ENCODE peak calls at places on chromosomes 5 and 9, in nine cellular contexts. One of them, this sample, is unnamed.

GRCh38 chr9:98785333-98785933 is 10.9 kb downstream of the ANKS6 start:
- DNase-seq in amniotic epithelial cell: no peak
- DNase-seq in left ventricle myocardium inferior: no peak
- DNase-seq in caudate nucleus: no peak
- DNase-seq in activated CD8-positive, alpha-beta T cell treated with anti-CD3 and anti-CD28 coated beads for 36 hours: no peak
- DNase-seq in stimulated activated CD4-positive, alpha-beta T cell treated with anti-CD3 and anti-CD28 coated beads, Interleukin-1b, Interleukin-23, amount 100 ng/mL, for 1 hour: no peak
- DNase-seq in kidney: no peak
- DNase-seq in NCI-H1105 treated with DMSO at 0.1 percent for 48 hours: no peak
- DNase-seq in AG08395: no peak
- DNase-seq in this sample: no peak

GRCh38 chr5:68139601-68140441 is 75.7 kb upstream of the PIK3R1 start:
- DNase-seq in caudate nucleus: no peak
- DNase-seq in stimulated activated CD4-positive, alpha-beta T cell treated with anti-CD3 and anti-CD28 coated beads, Interleukin-1b, Interleukin-23, amount 100 ng/mL, for 1 hour: no peak
- DNase-seq in left ventricle myocardium inferior: no peak
- DNase-seq in amniotic epithelial cell: peak
- DNase-seq in AG08395: no peak
- DNase-seq in activated CD8-positive, alpha-beta T cell treated with anti-CD3 and anti-CD28 coated beads for 36 hours: no peak
- DNase-seq in NCI-H1105 treated with DMSO at 0.1 percent for 48 hours: peak
- DNase-seq in kidney: no peak
- DNase-seq in this sample: no peak

GRCh38 chr5:67605730-67606585 is 409.4 kb upstream of the CD180 start:
- DNase-seq in amniotic epithelial cell: no peak
- DNase-seq in NCI-H1105 treated with DMSO at 0.1 percent for 48 hours: no peak
- DNase-seq in stimulated activated CD4-positive, alpha-beta T cell treated with anti-CD3 and anti-CD28 coated beads, Interleukin-1b, Interleukin-23, amount 100 ng/mL, for 1 hour: no peak
- DNase-seq in AG08395: no peak
- DNase-seq in kidney: no peak
- DNase-seq in left ventricle myocardium inferior: no peak
- DNase-seq in activated CD8-positive, alpha-beta T cell treated with anti-CD3 and anti-CD28 coated beads for 36 hours: no peak
- DNase-seq in caudate nucleus: no peak
- DNase-seq in this sample: no peak

GRCh38 chr5:61969347-61969746 is 336.7 kb upstream of the KIF2A start:
- DNase-seq in left ventricle myocardium inferior: no peak
- DNase-seq in stimulated activated CD4-positive, alpha-beta T cell treated with anti-CD3 and anti-CD28 coated beads, Interleukin-1b, Interleukin-23, amount 100 ng/mL, for 1 hour: no peak
- DNase-seq in amniotic epithelial cell: no peak
- DNase-seq in AG08395: no peak
- DNase-seq in activated CD8-positive, alpha-beta T cell treated with anti-CD3 and anti-CD28 coated beads for 36 hours: no peak
- DNase-seq in kidney: no peak
- DNase-seq in NCI-H1105 treated with DMSO at 0.1 percent for 48 hours: no peak
- DNase-seq in caudate nucleus: no peak
- DNase-seq in this sample: no peak

GRCh38 chr9:91025856-91026255 is 224.2 kb downstream of the SYK start:
- DNase-seq in amniotic epithelial cell: no peak
- DNase-seq in left ventricle myocardium inferior: no peak
- DNase-seq in kidney: peak
- DNase-seq in NCI-H1105 treated with DMSO at 0.1 percent for 48 hours: no peak
- DNase-seq in stimulated activated CD4-positive, alpha-beta T cell treated with anti-CD3 and anti-CD28 coated beads, Interleukin-1b, Interleukin-23, amount 100 ng/mL, for 1 hour: no peak
- DNase-seq in caudate nucleus: no peak
- DNase-seq in activated CD8-positive, alpha-beta T cell treated with anti-CD3 and anti-CD28 coated beads for 36 hours: no peak
- DNase-seq in AG08395: no peak
- DNase-seq in this sample: no peak

GRCh38 chr9:73434826-73435225 is 283.2 kb downstream of the ANXA1 start:
- DNase-seq in NCI-H1105 treated with DMSO at 0.1 percent for 48 hours: no peak
- DNase-seq in stimulated activated CD4-positive, alpha-beta T cell treated with anti-CD3 and anti-CD28 coated beads, Interleukin-1b, Interleukin-23, amount 100 ng/mL, for 1 hour: no peak
- DNase-seq in caudate nucleus: no peak
- DNase-seq in amniotic epithelial cell: no peak
- DNase-seq in left ventricle myocardium inferior: no peak
- DNase-seq in AG08395: no peak
- DNase-seq in activated CD8-positive, alpha-beta T cell treated with anti-CD3 and anti-CD28 coated beads for 36 hours: no peak
- DNase-seq in kidney: no peak
- DNase-seq in this sample: no peak

GRCh38 chr5:59034498-59035186 is 451.8 kb downstream of the RAB3C start:
- DNase-seq in stimulated activated CD4-positive, alpha-beta T cell treated with anti-CD3 and anti-CD28 coated beads, Interleukin-1b, Interleukin-23, amount 100 ng/mL, for 1 hour: no peak
- DNase-seq in activated CD8-positive, alpha-beta T cell treated with anti-CD3 and anti-CD28 coated beads for 36 hours: peak
- DNase-seq in NCI-H1105 treated with DMSO at 0.1 percent for 48 hours: peak
- DNase-seq in left ventricle myocardium inferior: no peak
- DNase-seq in caudate nucleus: no peak
- DNase-seq in AG08395: peak
- DNase-seq in amniotic epithelial cell: peak
- DNase-seq in kidney: no peak
- DNase-seq in this sample: no peak

GRCh38 chr9:111178361-111179043 is 140.2 kb upstream of the LPAR1 start:
- DNase-seq in kidney: no peak
- DNase-seq in caudate nucleus: no peak
- DNase-seq in NCI-H1105 treated with DMSO at 0.1 percent for 48 hours: no peak
- DNase-seq in stimulated activated CD4-positive, alpha-beta T cell treated with anti-CD3 and anti-CD28 coated beads, Interleukin-1b, Interleukin-23, amount 100 ng/mL, for 1 hour: no peak
- DNase-seq in amniotic epithelial cell: peak
- DNase-seq in activated CD8-positive, alpha-beta T cell treated with anti-CD3 and anti-CD28 coated beads for 36 hours: no peak
- DNase-seq in left ventricle myocardium inferior: no peak
- DNase-seq in AG08395: peak
- DNase-seq in this sample: peak

GRCh38 chr5:79932510-79933504 is 58.3 kb downstream of the MTX3 start:
- DNase-seq in activated CD8-positive, alpha-beta T cell treated with anti-CD3 and anti-CD28 coated beads for 36 hours: no peak
- DNase-seq in caudate nucleus: no peak
- DNase-seq in left ventricle myocardium inferior: no peak
- DNase-seq in kidney: no peak
- DNase-seq in amniotic epithelial cell: no peak
- DNase-seq in stimulated activated CD4-positive, alpha-beta T cell treated with anti-CD3 and anti-CD28 coated beads, Interleukin-1b, Interleukin-23, amount 100 ng/mL, for 1 hour: no peak
- DNase-seq in NCI-H1105 treated with DMSO at 0.1 percent for 48 hours: no peak
- DNase-seq in AG08395: peak
- DNase-seq in this sample: no peak

GRCh38 chr5:147743012-147743411 is 39.5 kb downstream of the JAKMIP2 start:
- DNase-seq in AG08395: no peak
- DNase-seq in stimulated activated CD4-positive, alpha-beta T cell treated with anti-CD3 and anti-CD28 coated beads, Interleukin-1b, Interleukin-23, amount 100 ng/mL, for 1 hour: no peak
- DNase-seq in caudate nucleus: no peak
- DNase-seq in NCI-H1105 treated with DMSO at 0.1 percent for 48 hours: peak
- DNase-seq in kidney: no peak
- DNase-seq in left ventricle myocardium inferior: no peak
- DNase-seq in activated CD8-positive, alpha-beta T cell treated with anti-CD3 and anti-CD28 coated beads for 36 hours: no peak
- DNase-seq in amniotic epithelial cell: no peak
- DNase-seq in this sample: no peak

GRCh38 chr9:1208185-1208584 is 158.0 kb downstream of the DMRT2 start:
- DNase-seq in left ventricle myocardium inferior: no peak
- DNase-seq in NCI-H1105 treated with DMSO at 0.1 percent for 48 hours: no peak
- DNase-seq in AG08395: peak
- DNase-seq in kidney: no peak
- DNase-seq in caudate nucleus: no peak
- DNase-seq in amniotic epithelial cell: no peak
- DNase-seq in stimulated activated CD4-positive, alpha-beta T cell treated with anti-CD3 and anti-CD28 coated beads, Interleukin-1b, Interleukin-23, amount 100 ng/mL, for 1 hour: no peak
- DNase-seq in activated CD8-positive, alpha-beta T cell treated with anti-CD3 and anti-CD28 coated beads for 36 hours: no peak
- DNase-seq in this sample: no peak

GRCh38 chr5:168317096-168317520 is 25.7 kb downstream of the WWC1 start:
- DNase-seq in NCI-H1105 treated with DMSO at 0.1 percent for 48 hours: no peak
- DNase-seq in activated CD8-positive, alpha-beta T cell treated with anti-CD3 and anti-CD28 coated beads for 36 hours: no peak
- DNase-seq in kidney: no peak
- DNase-seq in left ventricle myocardium inferior: no peak
- DNase-seq in AG08395: no peak
- DNase-seq in amniotic epithelial cell: no peak
- DNase-seq in stimulated activated CD4-positive, alpha-beta T cell treated with anti-CD3 and anti-CD28 coated beads, Interleukin-1b, Interleukin-23, amount 100 ng/mL, for 1 hour: no peak
- DNase-seq in caudate nucleus: no peak
- DNase-seq in this sample: no peak

GRCh38 chr5:149420509-149421371 is 41.6 kb upstream of the IL17B start:
- DNase-seq in AG08395: peak
- DNase-seq in NCI-H1105 treated with DMSO at 0.1 percent for 48 hours: no peak
- DNase-seq in activated CD8-positive, alpha-beta T cell treated with anti-CD3 and anti-CD28 coated beads for 36 hours: no peak
- DNase-seq in caudate nucleus: no peak
- DNase-seq in kidney: no peak
- DNase-seq in stimulated activated CD4-positive, alpha-beta T cell treated with anti-CD3 and anti-CD28 coated beads, Interleukin-1b, Interleukin-23, amount 100 ng/mL, for 1 hour: no peak
- DNase-seq in amniotic epithelial cell: peak
- DNase-seq in left ventricle myocardium inferior: no peak
- DNase-seq in this sample: no peak

GRCh38 chr9:37117956-37118355 is 2.4 kb upstream of the ZCCHC7 start:
- DNase-seq in left ventricle myocardium inferior: no peak
- DNase-seq in NCI-H1105 treated with DMSO at 0.1 percent for 48 hours: no peak
- DNase-seq in activated CD8-positive, alpha-beta T cell treated with anti-CD3 and anti-CD28 coated beads for 36 hours: no peak
- DNase-seq in AG08395: no peak
- DNase-seq in caudate nucleus: no peak
- DNase-seq in stimulated activated CD4-positive, alpha-beta T cell treated with anti-CD3 and anti-CD28 coated beads, Interleukin-1b, Interleukin-23, amount 100 ng/mL, for 1 hour: no peak
- DNase-seq in kidney: no peak
- DNase-seq in amniotic epithelial cell: no peak
- DNase-seq in this sample: no peak